ENCODE peak calls at places on chromosomes 3 and 15, in ten cellular contexts. S is choroid plexus epithelial cell, V is gastrocnemius medialis, N is omental fat pad, P is K562, Y is heart left ventricle, F is fibroblast of the aortic adventitia, U is fibroblast of lung, Q is HepG2, T is endothelial cell. M is an unnamed sample.

GRCh38 chr3:3665961-3666640 is 133.1 kb upstream of the LRRN1 start:
- DNase-seq in P (no peak), Y (peak), N (no peak), T (no peak), S (no peak), U (no peak), V (no peak), F (no peak), Q (no peak), M (peak)

GRCh38 chr15:68317281-68318007 is 39.9 kb downstream of the FEM1B start:
- DNase-seq in Q (no peak), F (no peak), U (no peak), Y (no peak), S (no peak), N (no peak), P (no peak), V (no peak), T (no peak), M (no peak)

GRCh38 chr15:55683366-55683765 is 59.6 kb downstream of the PRTG start:
- DNase-seq in U (peak), Q (no peak), F (peak), N (no peak), T (no peak), Y (no peak), V (no peak), P (no peak), S (peak), M (no peak)

GRCh38 chr3:18643290-18643689 is 218.2 kb upstream of the SATB1 start:
- DNase-seq in U (no peak), Y (no peak), V (no peak), Q (no peak), F (no peak), N (no peak), T (no peak), S (no peak), P (no peak), M (no peak)

GRCh38 chr3:111538687-111539086 is 3.3 kb upstream of the CD96 start:
- DNase-seq in U (peak), N (no peak), P (no peak), S (peak), F (peak), V (no peak), T (no peak), Y (no peak), Q (peak), M (no peak)

GRCh38 chr3:150469031-150469930 is 61.2 kb downstream of the TSC22D2 start:
- DNase-seq in U (peak), P (peak), S (peak), Y (no peak), N (no peak), T (no peak), V (peak), F (peak), Q (peak), M (peak)

GRCh38 chr3:141393151-141394076 is 25.1 kb downstream of the ZBTB38 start:
- DNase-seq in T (no peak), P (no peak), Y (no peak), N (no peak), S (no peak), Q (no peak), F (peak), U (no peak), V (no peak), M (no peak)

GRCh38 chr3:148093758-148094157 is 603.9 kb upstream of the AGTR1 start:
- DNase-seq in Q (no peak), N (no peak), Y (no peak), F (no peak), T (no peak), V (no peak), U (no peak), S (no peak), P (no peak), M (no peak)

GRCh38 chr15:90762109-90762508 is 45.0 kb downstream of the BLM start:
- DNase-seq in Y (peak), S (peak), F (peak), N (peak), Q (no peak), P (no peak), T (no peak), V (peak), U (no peak), M (no peak)

GRCh38 chr3:23446301-23446700 is 243.2 kb downstream of the UBE2E2 start:
- DNase-seq in N (no peak), S (no peak), V (no peak), F (no peak), T (no peak), U (no peak), Q (no peak), P (no peak), Y (no peak), M (no peak)

GRCh38 chr15:75815811-75816719 is 27.2 kb upstream of the UBE2Q2 start:
- DNase-seq in N (no peak), Y (peak), V (no peak), P (no peak), F (peak), U (no peak), S (no peak), Q (no peak), T (no peak), M (no peak)

GRCh38 chr15:34297059-34297458 is 40.5 kb downstream of the SLC12A6 start:
- DNase-seq in Q (no peak), T (no peak), V (no peak), F (peak), Y (no peak), U (peak), S (no peak), N (no peak), P (no peak), M (no peak)

GRCh38 chr3:58386966-58387365 is 46.7 kb downstream of the PDHB start:
- DNase-seq in V (no peak), F (peak), U (peak), P (no peak), S (peak), Y (peak), Q (no peak), T (peak), N (no peak), M (no peak)

GRCh38 chr15:42804739-42805138 is 67.8 kb upstream of the CDAN1 start:
- DNase-seq in N (no peak), S (no peak), U (no peak), F (no peak), P (no peak), T (no peak), Q (no peak), Y (no peak), V (no peak), M (no peak)

GRCh38 chr3:67515778-67516177 is 138.6 kb downstream of the SUCLG2 start:
- DNase-seq in F (no peak), T (peak), S (peak), N (no peak), Q (no peak), U (no peak), P (no peak), V (no peak), Y (no peak), M (no peak)

GRCh38 chr3:43852066-43852465 is 161.3 kb downstream of the ABHD5 start:
- DNase-seq in P (no peak), S (peak), U (peak), V (no peak), Y (no peak), T (no peak), N (no peak), F (peak), Q (no peak), M (no peak)

GRCh38 chr3:31213869-31214486 is 318.7 kb upstream of the STT3B start:
- DNase-seq in V (no peak), Y (no peak), N (no peak), U (no peak), P (no peak), S (no peak), Q (no peak), F (no peak), T (no peak), M (no peak)

GRCh38 chr3:110583373-110583935 is 488.2 kb upstream of the NECTIN3 start:
- DNase-seq in Y (no peak), S (no peak), Q (peak), P (no peak), N (no peak), F (no peak), T (no peak), V (no peak), U (peak), M (peak)

GRCh38 chr3:66583646-66584045 is 82.8 kb upstream of the LRIG1 start:
- DNase-seq in V (no peak), Y (no peak), T (no peak), U (no peak), S (no peak), Q (no peak), N (no peak), F (no peak), P (no peak), M (no peak)

GRCh38 chr15:50633653-50634052 is 52.9 kb downstream of the TRPM7 start:
- DNase-seq in T (no peak), V (no peak), N (no peak), F (peak), Y (no peak), Q (no peak), P (no peak), U (peak), S (no peak), M (no peak)

GRCh38 chr3:172564499-172564898 is 41.3 kb upstream of the TNFSF10 start:
- DNase-seq in F (no peak), Q (no peak), N (no peak), T (no peak), U (no peak), Y (no peak), P (no peak), S (no peak), V (no peak), M (no peak)

GRCh38 chr15:75232252-75232813 is 25.8 kb upstream of the GOLGA6C start:
- DNase-seq in P (no peak), N (no peak), S (no peak), Y (no peak), Q (no peak), T (no peak), V (no peak), F (no peak), U (no peak), M (no peak)

GRCh38 chr15:98653686-98654085 is 5.3 kb downstream of the IGF1R start:
- DNase-seq in V (no peak), N (no peak), S (peak), Y (no peak), P (no peak), T (no peak), U (no peak), Q (no peak), F (peak), M (no peak)

GRCh38 chr15:81194723-81195122 is 2.0 kb upstream of the IL16 start:
- DNase-seq in V (no peak), P (no peak), T (no peak), S (peak), Y (no peak), Q (no peak), N (no peak), F (no peak), U (no peak), M (no peak)
- TF ChIP-seq CTCF in V (no peak), P (no peak), T (no peak), S (no peak), Y (no peak), Q (no peak), N (no peak), F (no peak), U (no peak), M (no peak)

DNA sequence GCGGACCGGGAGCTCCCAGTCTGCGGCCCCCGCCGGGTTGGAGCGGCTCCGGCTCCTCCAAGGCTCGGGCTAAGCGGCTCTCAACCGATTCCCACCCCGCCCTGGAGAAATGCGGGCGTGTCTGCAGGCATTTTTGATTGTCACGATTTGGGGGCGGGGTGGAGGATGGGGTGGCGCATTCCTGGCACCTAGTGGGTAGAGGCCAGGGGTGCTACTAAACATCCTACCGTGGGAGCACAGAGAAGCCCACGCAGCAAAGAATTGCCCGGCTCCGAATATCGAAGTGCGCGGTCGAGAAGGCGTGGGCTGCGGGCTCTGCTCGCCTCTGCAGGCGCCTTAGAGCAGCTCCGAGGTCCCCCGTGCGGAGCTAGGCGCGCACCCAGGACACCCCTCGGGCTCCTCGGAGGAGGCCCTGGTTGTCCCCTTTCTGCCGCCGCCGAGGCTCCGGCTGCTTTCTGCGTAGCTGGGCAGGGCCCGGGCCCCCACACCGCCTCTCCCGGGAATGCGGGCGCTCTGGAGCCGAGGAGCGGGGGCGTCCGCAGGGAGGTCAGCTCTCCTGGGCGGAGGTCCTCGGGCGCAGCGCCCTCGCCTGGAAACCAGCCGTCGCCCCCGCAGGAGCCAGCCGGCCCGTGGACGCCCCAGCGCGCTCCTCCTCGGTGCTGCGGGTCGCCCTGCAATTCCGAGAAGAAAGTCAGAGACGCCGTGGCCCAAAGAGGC is 16.5 kb upstream of the LAMP3 start:
- DNase-seq in S (peak), U (peak), Y (peak), F (peak), V (no peak), Q (no peak), P (peak), N (no peak), T (peak), M (peak)
- TF ChIP-seq CTCF in S (no peak), U (no peak), Y (peak), F (no peak), V (no peak), Q (peak), P (peak), N (no peak), T (no peak), M (no peak)

GRCh38 chr15:47949815-47950214 is 171.0 kb upstream of the SLC24A5 start:
- DNase-seq in Y (no peak), V (no peak), S (no peak), U (no peak), T (no peak), P (no peak), Q (no peak), F (no peak), N (no peak), M (no peak)

GRCh38 chr15:47945869-47946666 is 174.7 kb upstream of the SLC24A5 start:
- DNase-seq in S (no peak), F (no peak), P (no peak), N (no peak), T (no peak), V (no peak), Q (no peak), Y (no peak), U (no peak), M (no peak)

GRCh38 chr15:47950447-47950846 is 170.3 kb upstream of the SLC24A5 start:
- DNase-seq in P (no peak), U (no peak), Y (no peak), N (no peak), T (no peak), Q (no peak), S (no peak), F (no peak), V (no peak), M (no peak)

GRCh38 chr15:47944911-47945310 is 175.9 kb upstream of the SLC24A5 start:
- DNase-seq in V (no peak), F (no peak), P (no peak), T (no peak), Q (no peak), N (no peak), Y (no peak), S (no peak), U (no peak), M (no peak)
- TF ChIP-seq CTCF in V (no peak), F (no peak), P (no peak), T (peak), Q (no peak), N (no peak), Y (no peak), S (no peak), U (no peak), M (no peak)

GRCh38 chr3:17140670-17141505 is 256.1 kb downstream of the PLCL2 start:
- DNase-seq in F (peak), V (peak), Q (no peak), S (no peak), Y (peak), P (no peak), U (peak), T (no peak), N (no peak), M (no peak)
- TF ChIP-seq CTCF in F (no peak), V (peak), Q (peak), S (no peak), Y (peak), P (peak), U (no peak), T (no peak), N (no peak), M (no peak)

GRCh38 chr3:49244589-49245205 is 32.3 kb downstream of the C3orf62 start:
- DNase-seq in F (no peak), Q (no peak), T (no peak), P (peak), S (no peak), Y (no peak), U (no peak), V (no peak), N (no peak), M (peak)
- TF ChIP-seq CTCF in F (no peak), Q (no peak), T (no peak), P (peak), S (no peak), Y (no peak), U (no peak), V (no peak), N (no peak), M (no peak)

DNA sequence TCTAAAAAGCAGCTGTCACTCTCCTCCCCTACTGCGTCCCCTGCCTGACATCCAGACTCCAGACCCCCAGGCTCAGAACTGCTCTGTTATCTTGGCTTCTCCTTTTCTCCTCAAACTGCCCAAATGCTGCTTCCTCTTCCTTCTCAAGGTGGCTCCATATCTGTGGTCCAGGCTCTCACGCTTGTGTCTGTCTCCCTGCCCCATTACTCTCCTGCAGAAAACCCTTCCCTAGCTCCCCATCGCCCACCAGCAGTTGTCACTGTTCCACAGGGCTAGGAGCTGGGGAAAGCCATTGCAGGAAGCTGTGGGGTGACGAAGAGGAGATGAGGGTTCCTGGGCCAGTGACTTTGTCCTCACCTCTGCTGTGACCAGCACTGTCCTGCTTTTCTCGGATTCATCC is 30.7 kb upstream of the CGNL1 start:
- DNase-seq in V (no peak), S (peak), T (peak), U (no peak), P (no peak), F (no peak), Q (peak), Y (no peak), N (no peak), M (peak)
- TF ChIP-seq CTCF in V (no peak), S (peak), T (no peak), U (peak), P (peak), F (peak), Q (peak), Y (peak), N (no peak), M (no peak)

GRCh38 chr3:46411271-46411670 is 4.2 kb downstream of the CCRL2 start:
- DNase-seq in S (no peak), Y (no peak), N (no peak), F (no peak), Q (no peak), V (no peak), U (no peak), T (no peak), P (no peak), M (no peak)
- TF ChIP-seq CTCF in S (peak), Y (no peak), N (no peak), F (no peak), Q (no peak), V (no peak), U (no peak), T (peak), P (peak), M (no peak)

GRCh38 chr3:170844377-170844776 is 25.6 kb downstream of the RPL22L1 start:
- DNase-seq in Q (no peak), F (no peak), U (no peak), Y (no peak), T (no peak), S (no peak), N (no peak), P (no peak), V (no peak), M (no peak)

GRCh38 chr3:170852307-170852706 is 17.7 kb downstream of the RPL22L1 start:
- DNase-seq in V (no peak), Y (no peak), N (no peak), P (no peak), S (no peak), Q (no peak), T (no peak), U (no peak), F (no peak), M (no peak)

DNA sequence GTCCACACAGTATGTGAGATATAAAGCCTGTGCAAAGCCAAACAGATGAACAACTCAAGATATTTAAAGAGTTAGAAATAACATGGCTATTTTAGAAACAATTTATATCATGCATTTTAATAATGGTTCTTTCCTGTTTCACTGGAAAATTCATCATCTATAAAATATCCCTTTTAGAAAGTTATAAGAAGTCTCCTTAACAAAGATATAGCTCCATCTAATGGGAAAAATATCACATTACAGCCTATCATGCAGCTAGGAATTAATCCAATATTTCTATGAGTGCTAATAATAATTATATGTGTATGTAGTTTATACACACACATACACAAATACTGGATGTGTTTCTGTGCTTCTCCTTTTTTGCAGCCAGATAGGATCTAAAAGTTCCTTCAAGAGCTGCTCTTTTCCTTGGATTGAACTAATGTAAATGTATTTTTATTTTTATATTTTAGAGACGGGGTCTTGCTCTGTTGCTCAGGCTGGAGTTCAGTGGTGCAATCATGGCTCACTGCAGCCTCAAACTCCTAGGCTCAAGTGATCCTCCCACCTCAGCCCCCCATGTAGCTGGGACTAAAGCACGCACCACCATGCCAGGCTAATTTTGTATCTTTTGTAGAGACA is 21.6 kb downstream of the RPL22L1 start:
- DNase-seq in N (no peak), T (no peak), Q (no peak), Y (no peak), P (no peak), V (no peak), S (peak), F (peak), U (peak), M (no peak)
- TF ChIP-seq CTCF in N (no peak), T (peak), Q (peak), Y (peak), P (peak), V (no peak), S (peak), F (peak), U (no peak), M (peak)

DNA sequence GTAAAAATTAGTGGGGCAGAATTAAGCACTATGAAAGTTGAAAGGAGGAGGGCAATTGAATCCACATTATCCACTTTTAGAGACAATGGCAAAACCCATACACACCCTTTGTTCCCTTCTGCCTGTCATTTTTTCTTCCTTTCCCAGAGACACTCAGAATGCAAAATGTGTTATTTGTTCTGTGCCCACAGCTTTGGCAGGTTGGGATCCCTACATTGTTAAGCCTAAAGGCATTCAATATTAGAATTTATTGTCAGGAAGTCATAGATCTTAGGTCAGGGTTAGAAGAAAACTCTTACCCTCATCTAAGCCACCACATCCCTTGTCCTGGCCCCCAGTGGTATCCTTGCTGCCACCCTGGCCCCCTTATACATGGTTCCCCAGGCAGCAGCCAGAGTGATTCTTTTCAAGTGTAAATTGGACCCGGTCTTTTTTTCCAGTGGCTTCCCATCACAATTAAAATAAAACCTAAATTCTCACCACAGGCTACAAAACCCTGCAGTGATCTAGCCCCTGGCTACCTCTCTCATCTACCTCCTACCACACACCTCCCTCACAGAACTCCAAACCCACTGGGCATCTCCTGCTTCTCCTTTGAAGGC is 470.1 kb upstream of the ATP11B start:
- DNase-seq in Q (no peak), S (no peak), U (no peak), N (no peak), Y (no peak), T (no peak), P (no peak), F (no peak), V (no peak), M (peak)
- TF ChIP-seq CTCF in Q (no peak), S (no peak), U (no peak), N (no peak), Y (no peak), T (no peak), P (no peak), F (no peak), V (no peak), M (no peak)

M was measured in Calu3.